ENCODE peak calls at places on chromosomes 6 and 20, in ten cellular contexts. One of them, this sample, is unnamed.

GRCh38 chr20:14992961-14993360 is 655.5 kb upstream of the FLRT3 start:
- DNase-seq in non-pigmented ciliary epithelial cell: no peak
- DNase-seq in OCI-M1: no peak
- DNase-seq in HT1080: no peak
- DNase-seq in bronchial epithelial cell: peak; percentile 2
- DNase-seq in effector CD4-positive, alpha-beta T cell: no peak
- DNase-seq in pons: no peak
- DNase-seq in NCI-H1436 treated with DMSO at 0.1 percent for 48 hours: no peak
- DNase-seq in coronary artery: no peak
- DNase-seq in heart left ventricle: no peak
- DNase-seq in this sample: no peak

GRCh38 chr20:33663161-33664084 is 1.3 kb downstream of the C20orf144 start:
- DNase-seq in pons: no peak
- DNase-seq in NCI-H1436 treated with DMSO at 0.1 percent for 48 hours: peak; percentile 25
- DNase-seq in heart left ventricle: peak; percentile 93
- DNase-seq in non-pigmented ciliary epithelial cell: no peak
- DNase-seq in HT1080: peak; percentile 65
- DNase-seq in bronchial epithelial cell: peak; percentile 49
- DNase-seq in coronary artery: no peak
- DNase-seq in effector CD4-positive, alpha-beta T cell: peak; percentile 73
- DNase-seq in OCI-M1: peak; percentile 87
- DNase-seq in this sample: no peak

GRCh38 chr6:166830185-166830890 is 126.0 kb downstream of the RNASET2 start:
- DNase-seq in effector CD4-positive, alpha-beta T cell: no peak
- DNase-seq in coronary artery: no peak
- DNase-seq in bronchial epithelial cell: no peak
- DNase-seq in non-pigmented ciliary epithelial cell: no peak
- DNase-seq in heart left ventricle: no peak
- DNase-seq in pons: peak; percentile 72
- DNase-seq in NCI-H1436 treated with DMSO at 0.1 percent for 48 hours: no peak
- DNase-seq in OCI-M1: peak; percentile 15
- DNase-seq in HT1080: no peak
- DNase-seq in this sample: no peak

GRCh38 chr20:49270736-49271135 is 7.1 kb downstream of the ZNFX1 start:
- DNase-seq in HT1080: no peak
- DNase-seq in NCI-H1436 treated with DMSO at 0.1 percent for 48 hours: no peak
- DNase-seq in OCI-M1: no peak
- DNase-seq in coronary artery: no peak
- DNase-seq in pons: no peak
- DNase-seq in non-pigmented ciliary epithelial cell: no peak
- DNase-seq in effector CD4-positive, alpha-beta T cell: no peak
- DNase-seq in bronchial epithelial cell: no peak
- DNase-seq in heart left ventricle: no peak
- DNase-seq in this sample: no peak

GRCh38 chr6:22153384-22154158 is 143.3 kb downstream of the PRL start:
- DNase-seq in pons: no peak
- DNase-seq in non-pigmented ciliary epithelial cell: no peak
- DNase-seq in coronary artery: no peak
- DNase-seq in NCI-H1436 treated with DMSO at 0.1 percent for 48 hours: no peak
- DNase-seq in effector CD4-positive, alpha-beta T cell: no peak
- DNase-seq in OCI-M1: peak; percentile 60
- DNase-seq in bronchial epithelial cell: no peak
- DNase-seq in HT1080: no peak
- DNase-seq in heart left ventricle: no peak
- DNase-seq in this sample: no peak

GRCh38 chr6:107110200-107110599 is 5.1 kb downstream of the BEND3 start:
- DNase-seq in heart left ventricle: no peak
- DNase-seq in OCI-M1: peak; percentile 94
- DNase-seq in non-pigmented ciliary epithelial cell: no peak
- DNase-seq in HT1080: no peak
- DNase-seq in effector CD4-positive, alpha-beta T cell: no peak
- DNase-seq in NCI-H1436 treated with DMSO at 0.1 percent for 48 hours: no peak
- DNase-seq in pons: no peak
- DNase-seq in bronchial epithelial cell: no peak
- DNase-seq in coronary artery: no peak
- DNase-seq in this sample: no peak

GRCh38 chr6:118856301-118856700 is 37.7 kb upstream of the ASF1A start:
- DNase-seq in bronchial epithelial cell: peak; percentile 39
- DNase-seq in HT1080: no peak
- DNase-seq in non-pigmented ciliary epithelial cell: no peak
- DNase-seq in effector CD4-positive, alpha-beta T cell: no peak
- DNase-seq in coronary artery: no peak
- DNase-seq in pons: no peak
- DNase-seq in heart left ventricle: no peak
- DNase-seq in OCI-M1: no peak
- DNase-seq in NCI-H1436 treated with DMSO at 0.1 percent for 48 hours: no peak
- DNase-seq in this sample: no peak

GRCh38 chr6:72619883-72620696 is 1.8 kb upstream of the KCNQ5 start:
- DNase-seq in non-pigmented ciliary epithelial cell: no peak
- DNase-seq in effector CD4-positive, alpha-beta T cell: peak; percentile 46
- DNase-seq in pons: peak; percentile 79
- DNase-seq in NCI-H1436 treated with DMSO at 0.1 percent for 48 hours: no peak
- DNase-seq in HT1080: no peak
- DNase-seq in coronary artery: peak; percentile 73
- DNase-seq in OCI-M1: peak; percentile 81
- DNase-seq in bronchial epithelial cell: no peak
- DNase-seq in heart left ventricle: peak; percentile 66
- DNase-seq in this sample: no peak

GRCh38 chr6:82283771-82284420 is 36.4 kb upstream of the IBTK start:
- DNase-seq in effector CD4-positive, alpha-beta T cell: no peak
- DNase-seq in NCI-H1436 treated with DMSO at 0.1 percent for 48 hours: no peak
- DNase-seq in HT1080: no peak
- DNase-seq in non-pigmented ciliary epithelial cell: no peak
- DNase-seq in coronary artery: no peak
- DNase-seq in bronchial epithelial cell: no peak
- DNase-seq in OCI-M1: no peak
- DNase-seq in pons: no peak
- DNase-seq in heart left ventricle: no peak
- DNase-seq in this sample: no peak

GRCh38 chr6:43521836-43522235 is 4.9 kb downstream of the POLR1C start:
- DNase-seq in non-pigmented ciliary epithelial cell: no peak
- DNase-seq in effector CD4-positive, alpha-beta T cell: no peak
- DNase-seq in pons: no peak
- DNase-seq in bronchial epithelial cell: no peak
- DNase-seq in coronary artery: no peak
- DNase-seq in heart left ventricle: no peak
- DNase-seq in NCI-H1436 treated with DMSO at 0.1 percent for 48 hours: no peak
- DNase-seq in OCI-M1: no peak
- DNase-seq in HT1080: no peak
- DNase-seq in this sample: no peak

GRCh38 chr6:84553527-84553926 is 210.9 kb downstream of the TBX18 start:
- DNase-seq in coronary artery: no peak
- DNase-seq in heart left ventricle: no peak
- DNase-seq in OCI-M1: no peak
- DNase-seq in HT1080: peak; percentile 10
- DNase-seq in effector CD4-positive, alpha-beta T cell: no peak
- DNase-seq in bronchial epithelial cell: no peak
- DNase-seq in NCI-H1436 treated with DMSO at 0.1 percent for 48 hours: no peak
- DNase-seq in pons: no peak
- DNase-seq in non-pigmented ciliary epithelial cell: no peak
- DNase-seq in this sample: no peak

GRCh38 chr20:37821691-37822655 is 81.0 kb upstream of the VSTM2L start:
- DNase-seq in coronary artery: no peak
- DNase-seq in bronchial epithelial cell: no peak
- DNase-seq in effector CD4-positive, alpha-beta T cell: no peak
- DNase-seq in HT1080: peak; percentile 33
- DNase-seq in heart left ventricle: no peak
- DNase-seq in pons: no peak
- DNase-seq in NCI-H1436 treated with DMSO at 0.1 percent for 48 hours: no peak
- DNase-seq in OCI-M1: no peak
- DNase-seq in non-pigmented ciliary epithelial cell: peak; percentile 69
- DNase-seq in this sample: no peak

GRCh38 chr20:53171065-53171464 is 198.9 kb downstream of the TSHZ2 start:
- DNase-seq in NCI-H1436 treated with DMSO at 0.1 percent for 48 hours: no peak
- DNase-seq in pons: no peak
- DNase-seq in HT1080: no peak
- DNase-seq in heart left ventricle: no peak
- DNase-seq in effector CD4-positive, alpha-beta T cell: no peak
- DNase-seq in non-pigmented ciliary epithelial cell: no peak
- DNase-seq in bronchial epithelial cell: no peak
- DNase-seq in OCI-M1: no peak
- DNase-seq in coronary artery: no peak
- DNase-seq in this sample: no peak

GRCh38 chr20:62795023-62795761 is 1.1 kb upstream of the MRGBP start:
- DNase-seq in HT1080: peak; percentile 63
- DNase-seq in pons: no peak
- DNase-seq in coronary artery: no peak
- DNase-seq in OCI-M1: peak; percentile 75
- DNase-seq in non-pigmented ciliary epithelial cell: no peak
- DNase-seq in effector CD4-positive, alpha-beta T cell: peak; percentile 53
- DNase-seq in NCI-H1436 treated with DMSO at 0.1 percent for 48 hours: no peak
- DNase-seq in bronchial epithelial cell: peak; percentile 37
- DNase-seq in heart left ventricle: peak; percentile 82
- DNase-seq in this sample: no peak

GRCh38 chr6:11277275-11278206 is 45.1 kb upstream of the NEDD9 start:
- DNase-seq in coronary artery: no peak
- DNase-seq in non-pigmented ciliary epithelial cell: peak; percentile 86
- DNase-seq in pons: no peak
- DNase-seq in NCI-H1436 treated with DMSO at 0.1 percent for 48 hours: no peak
- DNase-seq in effector CD4-positive, alpha-beta T cell: no peak
- DNase-seq in heart left ventricle: no peak
- DNase-seq in bronchial epithelial cell: peak; percentile 86
- DNase-seq in HT1080: peak; percentile 62
- DNase-seq in OCI-M1: no peak
- DNase-seq in this sample: peak; percentile 14

GRCh38 chr6:12012231-12012565 is at the start of gene HIVEP1:
- DNase-seq in bronchial epithelial cell: no peak
- DNase-seq in heart left ventricle: no peak
- DNase-seq in coronary artery: no peak
- DNase-seq in NCI-H1436 treated with DMSO at 0.1 percent for 48 hours: no peak
- DNase-seq in OCI-M1: peak; percentile 50
- DNase-seq in pons: no peak
- DNase-seq in effector CD4-positive, alpha-beta T cell: no peak
- DNase-seq in non-pigmented ciliary epithelial cell: no peak
- DNase-seq in HT1080: no peak
- DNase-seq in this sample: no peak

GRCh38 chr20:53827996-53828672 is 234.5 kb upstream of the ZNF217 start:
- DNase-seq in OCI-M1: no peak
- DNase-seq in heart left ventricle: no peak
- DNase-seq in NCI-H1436 treated with DMSO at 0.1 percent for 48 hours: no peak
- DNase-seq in effector CD4-positive, alpha-beta T cell: no peak
- DNase-seq in coronary artery: no peak
- DNase-seq in HT1080: peak; percentile 91
- DNase-seq in bronchial epithelial cell: peak; percentile 97
- DNase-seq in pons: no peak
- DNase-seq in non-pigmented ciliary epithelial cell: peak; percentile 100
- DNase-seq in this sample: peak; percentile 62

GRCh38 chr6:138307352-138307751 is 70.4 kb upstream of the SMIM28 start:
- DNase-seq in NCI-H1436 treated with DMSO at 0.1 percent for 48 hours: no peak
- DNase-seq in non-pigmented ciliary epithelial cell: no peak
- DNase-seq in HT1080: no peak
- DNase-seq in OCI-M1: no peak
- DNase-seq in bronchial epithelial cell: peak; percentile 82
- DNase-seq in pons: no peak
- DNase-seq in coronary artery: no peak
- DNase-seq in heart left ventricle: no peak
- DNase-seq in effector CD4-positive, alpha-beta T cell: no peak
- DNase-seq in this sample: peak; percentile 88

GRCh38 chr6:38933426-38933825 is 115.2 kb upstream of the GLP1R start:
- DNase-seq in coronary artery: no peak
- DNase-seq in OCI-M1: peak; percentile 89
- DNase-seq in bronchial epithelial cell: peak; percentile 45
- DNase-seq in HT1080: peak; percentile 32
- DNase-seq in heart left ventricle: no peak
- DNase-seq in pons: peak; percentile 5
- DNase-seq in non-pigmented ciliary epithelial cell: no peak
- DNase-seq in NCI-H1436 treated with DMSO at 0.1 percent for 48 hours: no peak
- DNase-seq in effector CD4-positive, alpha-beta T cell: no peak
- DNase-seq in this sample: no peak

GRCh38 chr6:76247527-76247926 is 175.1 kb upstream of the IMPG1 start:
- DNase-seq in heart left ventricle: no peak
- DNase-seq in NCI-H1436 treated with DMSO at 0.1 percent for 48 hours: no peak
- DNase-seq in OCI-M1: no peak
- DNase-seq in non-pigmented ciliary epithelial cell: no peak
- DNase-seq in coronary artery: no peak
- DNase-seq in pons: no peak
- DNase-seq in effector CD4-positive, alpha-beta T cell: no peak
- DNase-seq in bronchial epithelial cell: no peak
- DNase-seq in HT1080: no peak
- DNase-seq in this sample: no peak

GRCh38 chr6:3500262-3501001 is 43.6 kb upstream of the SLC22A23 start:
- DNase-seq in effector CD4-positive, alpha-beta T cell: no peak
- DNase-seq in NCI-H1436 treated with DMSO at 0.1 percent for 48 hours: no peak
- DNase-seq in HT1080: no peak
- DNase-seq in heart left ventricle: no peak
- DNase-seq in pons: no peak
- DNase-seq in non-pigmented ciliary epithelial cell: no peak
- DNase-seq in bronchial epithelial cell: peak; percentile 98
- DNase-seq in OCI-M1: no peak
- DNase-seq in coronary artery: no peak
- DNase-seq in this sample: peak; percentile 89

GRCh38 chr6:126123226-126123625 is 136.9 kb downstream of the TRMT11 start:
- DNase-seq in effector CD4-positive, alpha-beta T cell: no peak
- DNase-seq in NCI-H1436 treated with DMSO at 0.1 percent for 48 hours: no peak
- DNase-seq in non-pigmented ciliary epithelial cell: no peak
- DNase-seq in HT1080: no peak
- DNase-seq in bronchial epithelial cell: no peak
- DNase-seq in heart left ventricle: no peak
- DNase-seq in pons: no peak
- DNase-seq in coronary artery: no peak
- DNase-seq in OCI-M1: peak; percentile 96
- DNase-seq in this sample: no peak

GRCh38 chr6:31531162-31531561 is 2.4 kb downstream of the MCCD1 start:
- DNase-seq in non-pigmented ciliary epithelial cell: no peak
- DNase-seq in bronchial epithelial cell: no peak
- DNase-seq in effector CD4-positive, alpha-beta T cell: no peak
- DNase-seq in NCI-H1436 treated with DMSO at 0.1 percent for 48 hours: no peak
- DNase-seq in heart left ventricle: no peak
- DNase-seq in OCI-M1: no peak
- DNase-seq in pons: no peak
- DNase-seq in coronary artery: no peak
- DNase-seq in HT1080: no peak
- DNase-seq in this sample: no peak

GRCh38 chr6:41040911-41041536 is 1.2 kb upstream of the TSPO2 start:
- DNase-seq in non-pigmented ciliary epithelial cell: no peak
- DNase-seq in HT1080: no peak
- DNase-seq in coronary artery: no peak
- DNase-seq in bronchial epithelial cell: no peak
- DNase-seq in OCI-M1: no peak
- DNase-seq in effector CD4-positive, alpha-beta T cell: no peak
- DNase-seq in heart left ventricle: no peak
- DNase-seq in pons: no peak
- DNase-seq in NCI-H1436 treated with DMSO at 0.1 percent for 48 hours: no peak
- DNase-seq in this sample: no peak

GRCh38 chr20:47357296-47358051 is 975 bp upstream of the ZMYND8 start:
- DNase-seq in bronchial epithelial cell: peak; percentile 76
- DNase-seq in coronary artery: peak; percentile 88
- DNase-seq in OCI-M1: peak; percentile 95
- DNase-seq in HT1080: peak; percentile 85
- DNase-seq in non-pigmented ciliary epithelial cell: no peak
- DNase-seq in NCI-H1436 treated with DMSO at 0.1 percent for 48 hours: no peak
- DNase-seq in effector CD4-positive, alpha-beta T cell: peak; percentile 48
- DNase-seq in pons: peak; percentile 90
- DNase-seq in heart left ventricle: peak; percentile 90
- DNase-seq in this sample: peak; percentile 61

GRCh38 chr20:19314619-19315018 is 102.2 kb downstream of the SLC24A3 start:
- DNase-seq in non-pigmented ciliary epithelial cell: no peak
- DNase-seq in bronchial epithelial cell: peak; percentile 97
- DNase-seq in heart left ventricle: no peak
- DNase-seq in HT1080: no peak
- DNase-seq in coronary artery: no peak
- DNase-seq in pons: no peak
- DNase-seq in effector CD4-positive, alpha-beta T cell: no peak
- DNase-seq in OCI-M1: no peak
- DNase-seq in NCI-H1436 treated with DMSO at 0.1 percent for 48 hours: no peak
- DNase-seq in this sample: peak; percentile 98

GRCh38 chr20:56788671-56789610 is 159.8 kb downstream of the TFAP2C start:
- DNase-seq in coronary artery: no peak
- DNase-seq in heart left ventricle: no peak
- DNase-seq in pons: no peak
- DNase-seq in NCI-H1436 treated with DMSO at 0.1 percent for 48 hours: no peak
- DNase-seq in non-pigmented ciliary epithelial cell: no peak
- DNase-seq in HT1080: peak; percentile 67
- DNase-seq in bronchial epithelial cell: no peak
- DNase-seq in OCI-M1: no peak
- DNase-seq in effector CD4-positive, alpha-beta T cell: no peak
- DNase-seq in this sample: no peak

GRCh38 chr6:2931970-2932748 is 29.1 kb upstream of the SERPINB9 start:
- DNase-seq in OCI-M1: peak; percentile 92
- DNase-seq in non-pigmented ciliary epithelial cell: peak; percentile 10
- DNase-seq in effector CD4-positive, alpha-beta T cell: peak; percentile 80
- DNase-seq in pons: peak; percentile 89
- DNase-seq in HT1080: peak; percentile 72
- DNase-seq in heart left ventricle: peak; percentile 78
- DNase-seq in NCI-H1436 treated with DMSO at 0.1 percent for 48 hours: peak; percentile 75
- DNase-seq in coronary artery: peak; percentile 77
- DNase-seq in bronchial epithelial cell: peak; percentile 74
- DNase-seq in this sample: peak; percentile 6

This sample was measured in epithelial cell of prostate.